ENCODE peak calls at places on chromosomes 6 and 20, in seven cellular contexts. M is uterus, L is HCT116, X is transverse colon, P is tibial nerve, E is IMR-90, D is left lung. S is an unnamed sample. For H3K4me1, the result is how much of the 10 kb centered on the place peaks cover.

GRCh38 chr6:149925253-149925973 is 2.5 kb upstream of the RAET1G start:
- DNase-seq in M (no peak), L (no peak), X (peak), P (no peak), E (no peak), D (no peak), S (no peak)

GRCh38 chr6:90216081-90216977 is 80.3 kb downstream of the BACH2 start:
- DNase-seq in M (no peak), L (no peak), X (peak), P (no peak), E (peak), D (peak), S (peak)

GRCh38 chr6:50721978-50722377 is 8.7 kb downstream of the TFAP2D start:
- DNase-seq in M (no peak), L (no peak), X (no peak), P (no peak), E (no peak), D (no peak), S (no peak)

GRCh38 chr6:166752097-166752496 is 125.0 kb upstream of the RPS6KA2 start:
- DNase-seq in M (no peak), L (no peak), X (no peak), P (no peak), E (no peak), D (no peak), S (no peak)

GRCh38 chr6:62808575-62809293 is 402.5 kb upstream of the FKBP1C start:
- DNase-seq in M (no peak), L (no peak), X (peak), P (no peak), E (no peak), D (no peak), S (no peak)

GRCh38 chr20:63166423-63167020 is 49.4 kb downstream of the YTHDF1 start:
- DNase-seq in M (no peak), L (no peak), X (no peak), P (no peak), E (no peak), D (peak), S (no peak)

GRCh38 chr6:78749326-78749725 is 118.0 kb upstream of the IRAK1BP1 start:
- DNase-seq in M (no peak), L (no peak), X (no peak), P (no peak), E (peak), D (no peak), S (no peak)

GRCh38 chr20:8301655-8302054 is 169.6 kb downstream of the PLCB1 start:
- DNase-seq in M (no peak), L (no peak), X (no peak), P (no peak), E (no peak), D (no peak), S (no peak)

GRCh38 chr20:64080013-64080812 is at the start of gene OPRL1:
- DNase-seq in M (no peak), L (no peak), X (no peak), P (no peak), E (no peak), D (peak), S (peak)

GRCh38 chr6:88616380-88616779 is 347.0 kb downstream of the RNGTT start:
- DNase-seq in M (no peak), L (no peak), X (no peak), P (no peak), E (no peak), D (no peak), S (no peak)

GRCh38 chr6:88611721-88612120 is 351.7 kb downstream of the RNGTT start:
- DNase-seq in M (no peak), L (no peak), X (no peak), P (no peak), E (no peak), D (no peak), S (no peak)

GRCh38 chr6:88612631-88613030 is 350.8 kb downstream of the RNGTT start:
- DNase-seq in M (no peak), L (no peak), X (no peak), P (no peak), E (no peak), D (no peak), S (no peak)

GRCh38 chr6:88609973-88610372 is 353.4 kb downstream of the RNGTT start:
- DNase-seq in M (no peak), L (no peak), X (no peak), P (no peak), E (no peak), D (no peak), S (no peak)

DNA sequence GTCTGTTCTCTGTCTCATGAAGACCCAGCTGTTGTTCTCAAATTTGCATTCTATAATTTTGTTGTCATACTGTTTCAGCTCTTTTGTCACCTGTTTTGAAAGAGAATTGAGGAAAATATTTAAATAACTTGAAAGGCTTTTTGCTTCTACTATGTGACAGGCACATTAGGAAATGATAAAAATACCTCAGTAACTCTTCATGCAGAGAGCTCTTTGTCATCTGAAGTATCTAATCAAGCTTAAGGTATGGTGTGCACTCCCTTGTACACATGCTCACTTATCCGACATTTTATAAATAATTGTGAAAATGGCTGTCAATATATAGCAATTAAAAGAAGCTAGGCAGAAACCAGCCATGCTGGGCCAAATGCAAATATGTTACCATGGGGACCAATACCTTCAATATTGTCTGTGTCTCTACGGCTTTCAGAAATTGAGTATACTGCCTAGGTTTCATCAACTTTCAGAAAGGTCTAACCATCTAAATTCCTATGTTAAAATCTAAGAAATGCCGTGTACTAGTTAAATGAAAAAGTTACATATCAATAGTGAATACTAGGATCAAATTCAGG is 349.0 kb downstream of the RNGTT start:
- DNase-seq in M (no peak), L (no peak), X (no peak), P (no peak), E (no peak), D (no peak), S (no peak)
- H3K4me1 ChIP-seq in M (under half), L (under half), X (under half), P (under half), E (under half), D (under half), S (under half)

DNA sequence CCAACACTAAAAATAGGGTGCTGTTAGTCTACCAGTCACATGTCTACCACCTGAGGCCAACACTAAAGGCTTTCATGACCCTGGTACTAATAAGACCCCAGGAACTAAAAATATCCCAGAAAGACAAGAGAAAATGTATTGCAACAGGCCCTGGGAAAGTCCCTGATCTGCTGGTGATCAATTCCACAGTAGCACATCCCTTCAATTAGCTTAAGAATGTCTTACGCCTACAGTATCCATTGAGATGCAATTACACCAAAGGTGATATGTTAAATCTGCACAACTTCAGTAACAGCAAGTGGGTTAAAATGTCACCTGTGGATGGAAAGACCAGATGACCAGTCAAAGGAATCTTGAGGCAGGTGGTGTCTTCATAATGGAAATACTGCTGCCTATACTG is 3.1 kb downstream of the SEMG1 start:
- DNase-seq in M (no peak), L (no peak), X (no peak), P (no peak), E (no peak), D (no peak), S (no peak)
- H3K4me3 ChIP-seq in M (no peak), L (no peak), X (no peak), P (no peak), E (no peak), D (no peak), S (no peak)

GRCh38 chr20:24503352-24503931 is 34.0 kb downstream of the SYNDIG1 start:
- DNase-seq in M (peak), L (no peak), X (no peak), P (no peak), E (peak), D (no peak), S (no peak)
- TF ChIP-seq CTCF in M (no peak), L (no peak), X (no peak), P (no peak), E (no peak), D (no peak), S (no peak)

GRCh38 chr6:136036601-136037000 is 185.1 kb downstream of the PDE7B start:
- DNase-seq in M (no peak), L (no peak), X (no peak), P (no peak), E (no peak), D (no peak), S (no peak)

GRCh38 chr6:136038531-136038930 is 187.0 kb downstream of the PDE7B start:
- DNase-seq in M (no peak), L (no peak), X (no peak), P (no peak), E (no peak), D (no peak), S (no peak)

GRCh38 chr6:136037246-136037884 is 185.9 kb downstream of the PDE7B start:
- DNase-seq in M (peak), L (no peak), X (no peak), P (no peak), E (peak), D (no peak), S (peak)

GRCh38 chr6:136037885-136038460 is 186.5 kb downstream of the PDE7B start:
- DNase-seq in M (peak), L (no peak), X (no peak), P (no peak), E (peak), D (peak), S (no peak)

GRCh38 chr6:136039185-136039584 is 187.7 kb downstream of the PDE7B start:
- DNase-seq in M (no peak), L (no peak), X (no peak), P (no peak), E (peak), D (no peak), S (no peak)
- H3K4me1 ChIP-seq in M (under half), L (under half), X (under half), P (under half), E (under half), D (under half), S (under half)

GRCh38 chr6:143059616-143060353 is 904 bp upstream of the AIG1 start:
- DNase-seq in M (peak), L (peak), X (peak), P (no peak), E (peak), D (no peak), S (no peak)

GRCh38 chr6:143060806-143061596 is at the start of gene AIG1:
- DNase-seq in M (peak), L (peak), X (no peak), P (peak), E (no peak), D (no peak), S (peak)

GRCh38 chr6:143061597-143062385 is 1.1 kb downstream of the AIG1 start:
- DNase-seq in M (no peak), L (no peak), X (no peak), P (no peak), E (peak), D (no peak), S (no peak)

GRCh38 chr6:143060354-143060805 is 309 bp upstream of the AIG1 start:
- DNase-seq in M (peak), L (peak), X (peak), P (peak), E (peak), D (peak), S (peak)

DNA sequence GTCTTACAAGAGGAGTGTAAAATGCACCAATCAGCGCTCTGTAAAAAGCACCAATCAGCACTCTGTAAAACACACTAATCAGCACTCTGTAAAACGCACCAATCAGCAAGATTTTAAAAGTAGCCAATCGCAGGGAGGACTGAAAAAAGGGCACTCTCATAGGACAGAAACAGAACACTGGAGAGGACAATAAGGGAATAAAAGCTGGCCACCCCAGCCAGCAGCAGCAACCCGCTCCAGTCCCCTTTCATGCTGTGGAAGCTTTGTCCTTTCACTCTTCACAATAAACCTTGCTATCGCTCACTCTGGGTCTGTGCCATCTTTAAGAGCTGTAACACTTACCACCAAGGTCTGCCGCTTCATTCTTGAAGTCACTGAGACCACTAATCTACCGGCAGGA is 1.7 kb upstream of the AIG1 start:
- DNase-seq in M (no peak), L (no peak), X (no peak), P (no peak), E (no peak), D (no peak), S (no peak)
- H3K4me3 ChIP-seq in M (no peak), L (no peak), X (no peak), P (no peak), E (no peak), D (no peak), S (no peak)

GRCh38 chr6:147285087-147285855 is 81.1 kb downstream of the STXBP5 start:
- DNase-seq in M (no peak), L (peak), X (no peak), P (no peak), E (peak), D (no peak), S (no peak)
- TF ChIP-seq CTCF in M (peak), L (peak), X (peak), P (peak), E (peak), D (peak), S (peak)

GRCh38 chr6:13479971-13480434 is 7.4 kb downstream of the GFOD1 start:
- DNase-seq in M (no peak), L (no peak), X (no peak), P (no peak), E (no peak), D (no peak), S (no peak)
- H3K4me1 ChIP-seq in M (under half), L (under half), X (under half), P (under half), E (under half), D (under half), S (under half)